ENCODE peak calls at places on chromosomes 2 and 18, in nine cellular contexts. O is stromal cell of bone marrow; A is naive thymus-derived CD8-positive, alpha-beta T cell; Y is cardiac fibroblast; Z is H4; E is lower lobe of right lung; T is iPS DF 19.7; S is MM.1S; N is occipital lobe. F is an unnamed sample.

GRCh38 chr2:144147356-144147755 is 372.6 kb downstream of the ZEB2 start:
- DNase-seq in A (no peak), E (no peak), T (no peak), Y (no peak), N (no peak), O (no peak), S (no peak), Z (no peak), F (no peak)

GRCh38 chr2:39164089-39164488 is 43.2 kb upstream of the SOS1 start:
- DNase-seq in E (no peak), N (no peak), T (no peak), O (peak), A (no peak), S (no peak), Z (no peak), Y (peak), F (no peak)

GRCh38 chr2:44118257-44118656 is 50.4 kb upstream of the PPM1B start:
- DNase-seq in T (no peak), O (no peak), Y (peak), A (no peak), N (no peak), Z (peak), E (no peak), S (no peak), F (no peak)

GRCh38 chr2:220789961-220790360 is 782.1 kb downstream of the EPHA4 start:
- DNase-seq in Y (peak), S (no peak), A (no peak), O (peak), E (no peak), Z (peak), N (no peak), T (no peak), F (no peak)

GRCh38 chr2:71895320-71896161 is 252.1 kb downstream of the CYP26B1 start:
- DNase-seq in N (no peak), Z (no peak), T (no peak), S (no peak), E (no peak), O (no peak), A (no peak), Y (no peak), F (no peak)

GRCh38 chr2:174573621-174574081 is 24.0 kb downstream of the WIPF1 start:
- DNase-seq in O (no peak), E (peak), A (peak), S (no peak), T (no peak), Z (no peak), Y (no peak), N (no peak), F (no peak)

GRCh38 chr2:64514018-64514417 is 10.1 kb upstream of the AFTPH start:
- DNase-seq in E (no peak), N (no peak), T (no peak), O (no peak), S (no peak), Z (no peak), A (no peak), Y (peak), F (no peak)

GRCh38 chr2:193187816-193188215 is 993.1 kb upstream of the TMEFF2 start:
- DNase-seq in O (no peak), E (no peak), T (no peak), Y (no peak), S (peak), Z (no peak), N (no peak), A (no peak), F (no peak)

GRCh38 chr2:33363599-33364300 is 112.7 kb upstream of the RASGRP3 start:
- DNase-seq in T (no peak), A (no peak), E (no peak), S (no peak), Z (no peak), N (no peak), O (peak), Y (peak), F (no peak)

GRCh38 chr2:85015653-85016360 is 44.8 kb downstream of the KCMF1 start:
- DNase-seq in A (no peak), Z (no peak), T (no peak), E (no peak), S (no peak), Y (peak), O (peak), N (no peak), F (no peak)

GRCh38 chr2:95277246-95277906 is 3.1 kb downstream of the PROM2 start:
- DNase-seq in O (no peak), Y (peak), N (no peak), A (no peak), E (peak), S (no peak), Z (peak), T (no peak), F (peak)

GRCh38 chr18:48442761-48443160 is 33.6 kb upstream of the ZBTB7C start:
- DNase-seq in Z (no peak), O (peak), S (no peak), E (no peak), T (no peak), A (no peak), Y (peak), N (no peak), F (no peak)